ENCODE peak calls at places on chromosomes 4 and X, in seven cellular contexts. E is IMR-90, H is astrocyte, G is mesendoderm, R is K562, F is MM.1S, Z is neuronal stem cell. Y is an unnamed sample.

GRCh38 chr4:82624819-82625218 is 63.0 kb upstream of the TMEM150C start:
- DNase-seq in E (no peak), H (no peak), G (no peak), R (no peak), F (no peak), Z (no peak), Y (no peak)

GRCh38 chr4:109729155-109729562 is 711 bp downstream of the PLA2G12A start:
- DNase-seq in E (peak), H (no peak), G (peak), R (peak), F (no peak), Z (no peak), Y (peak)

GRCh38 chr4:6225469-6225868 is 25.1 kb upstream of the JAKMIP1 start:
- DNase-seq in E (peak), H (peak), G (peak), R (no peak), F (peak), Z (peak), Y (peak)

GRCh38 chr4:33149658-33150057 is 2429.5 kb downstream of the PCDH7 start:
- DNase-seq in E (no peak), H (no peak), G (no peak), R (no peak), F (no peak), Z (no peak), Y (no peak)

GRCh38 chrX:43743100-43743822 is 87.2 kb downstream of the MAOA start:
- DNase-seq in E (no peak), H (no peak), G (no peak), R (no peak), F (no peak), Z (no peak), Y (no peak)

GRCh38 chr4:87073187-87073569 is 138.4 kb downstream of the AFF1 start:
- DNase-seq in E (no peak), H (no peak), G (no peak), R (no peak), F (no peak), Z (no peak), Y (no peak)

GRCh38 chr4:35772291-35772690 is 472.0 kb downstream of the ARAP2 start:
- DNase-seq in E (no peak), H (peak), G (no peak), R (no peak), F (no peak), Z (no peak), Y (no peak)

GRCh38 chr4:41178372-41179085 is 35.8 kb downstream of the APBB2 start:
- DNase-seq in E (peak), H (peak), G (no peak), R (no peak), F (no peak), Z (no peak), Y (peak)

GRCh38 chrX:109695637-109696036 is 37.4 kb downstream of the ACSL4 start:
- DNase-seq in E (no peak), H (no peak), G (no peak), R (no peak), F (no peak), Z (no peak), Y (no peak)

GRCh38 chrX:11257711-11258110 is 35.5 kb upstream of the AMELX start:
- DNase-seq in E (no peak), H (no peak), G (no peak), R (no peak), F (no peak), Z (no peak), Y (no peak)

GRCh38 chrX:129961180-129962083 is 21.0 kb upstream of the BCORL1 start:
- DNase-seq in E (no peak), H (no peak), G (peak), R (peak), F (peak), Z (no peak), Y (no peak)

GRCh38 chr4:42750091-42750490 is 93.2 kb upstream of the ATP8A1 start:
- DNase-seq in E (no peak), H (no peak), G (peak), R (no peak), F (peak), Z (no peak), Y (peak)

GRCh38 chr4:141246243-141246642 is 25.5 kb downstream of the ZNF330 start:
- DNase-seq in E (peak), H (peak), G (peak), R (no peak), F (no peak), Z (no peak), Y (peak)

GRCh38 chr4:87574996-87575395 is 33.3 kb upstream of the DSPP start:
- DNase-seq in E (no peak), H (no peak), G (no peak), R (no peak), F (no peak), Z (no peak), Y (no peak)

GRCh38 chr4:121243476-121243875 is 79.4 kb upstream of the TNIP3 start:
- DNase-seq in E (peak), H (peak), G (no peak), R (no peak), F (no peak), Z (no peak), Y (no peak)

GRCh38 chrX:30597258-30598012 is 19.9 kb upstream of the TASL start:
- DNase-seq in E (no peak), H (no peak), G (no peak), R (no peak), F (no peak), Z (no peak), Y (no peak)

GRCh38 chrX:107273795-107274194 is 67.4 kb downstream of the DNAAF6 start:
- DNase-seq in E (no peak), H (no peak), G (no peak), R (no peak), F (no peak), Z (no peak), Y (no peak)

GRCh38 chr4:109702950-109703663 is at the start of gene CASP6:
- DNase-seq in E (peak), H (peak), G (peak), R (peak), F (peak), Z (peak), Y (peak)

GRCh38 chr4:53273726-53274125 is 92.1 kb downstream of the SCFD2 start:
- DNase-seq in E (peak), H (peak), G (no peak), R (no peak), F (no peak), Z (no peak), Y (no peak)

GRCh38 chr4:165208741-165209388 is 1.5 kb downstream of the KLHL2 start:
- DNase-seq in E (no peak), H (peak), G (no peak), R (no peak), F (no peak), Z (no peak), Y (peak)

GRCh38 chr4:75511841-75512240 is 2.4 kb downstream of the RCHY1 start:
- DNase-seq in E (no peak), H (no peak), G (peak), R (no peak), F (no peak), Z (no peak), Y (no peak)

GRCh38 chr4:87092389-87093141 is 127.9 kb downstream of the KLHL8 start:
- DNase-seq in E (peak), H (peak), G (no peak), R (peak), F (no peak), Z (no peak), Y (peak)

GRCh38 chrX:16039363-16039762 is 84.0 kb upstream of the GRPR start:
- DNase-seq in E (no peak), H (no peak), G (no peak), R (no peak), F (no peak), Z (no peak), Y (no peak)
- H3K4me2 ChIP-seq in E (no peak), H (no peak), G (no peak), R (no peak), F (no peak), Z (no peak), Y (no peak)

DNA sequence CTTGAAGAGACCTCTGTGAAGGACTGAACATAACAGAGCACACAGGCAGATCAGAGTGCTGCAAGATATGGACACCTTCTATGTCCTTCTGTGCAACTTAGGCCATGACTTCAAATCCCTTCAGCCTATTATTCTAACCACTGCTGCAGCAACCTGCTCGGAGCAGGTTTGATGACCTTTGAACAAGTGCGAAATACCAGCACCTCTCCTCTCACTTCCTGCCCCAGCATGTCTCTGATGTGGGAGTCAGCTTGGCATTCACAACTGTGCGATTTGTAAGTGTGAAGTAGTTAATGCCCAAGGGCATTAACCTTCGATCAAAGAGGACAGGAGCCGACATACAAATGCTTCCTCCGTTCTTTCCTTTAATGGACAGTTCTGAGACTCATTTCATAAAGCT is 1.6 kb upstream of the EXOC1 start:
- DNase-seq in E (no peak), H (no peak), G (peak), R (no peak), F (no peak), Z (no peak), Y (no peak)
- H3K4me2 ChIP-seq in E (no peak), H (no peak), G (no peak), R (no peak), F (no peak), Z (no peak), Y (no peak)

DNA sequence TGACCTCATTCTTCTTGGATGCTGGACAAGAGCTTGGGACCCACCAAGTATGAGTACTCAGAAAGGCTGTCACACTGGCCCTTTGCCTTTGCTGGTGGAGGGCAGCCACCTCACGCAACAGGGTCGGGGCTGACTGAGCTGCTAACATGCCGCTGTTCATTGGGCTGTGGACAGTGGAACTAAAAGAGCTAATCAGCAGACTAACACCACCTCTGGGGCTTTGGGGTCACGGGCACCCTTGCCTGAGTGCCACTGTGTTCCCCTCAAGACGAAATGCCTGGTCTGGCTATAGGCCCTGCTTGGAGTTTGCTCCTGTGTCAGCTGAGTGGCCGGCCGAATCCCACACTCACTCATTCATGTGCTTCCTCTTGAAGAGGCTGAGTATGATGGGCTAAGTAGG is 559.6 kb downstream of the SPRY1 start:
- DNase-seq in E (no peak), H (no peak), G (no peak), R (no peak), F (no peak), Z (no peak), Y (no peak)
- H3K4me2 ChIP-seq in E (no peak), H (no peak), G (no peak), R (no peak), F (no peak), Z (no peak), Y (no peak)

GRCh38 chr4:137909910-137910309 is 332.2 kb downstream of the SLC7A11 start:
- DNase-seq in E (no peak), H (no peak), G (no peak), R (no peak), F (no peak), Z (no peak), Y (no peak)
- H3K4me2 ChIP-seq in E (no peak), H (no peak), G (no peak), R (no peak), F (no peak), Z (no peak), Y (no peak)

GRCh38 chrX:39320165-39320564 is 518.9 kb downstream of the MID1IP1 start:
- DNase-seq in E (no peak), H (no peak), G (no peak), R (no peak), F (no peak), Z (no peak), Y (no peak)
- H3K4me2 ChIP-seq in E (no peak), H (no peak), G (no peak), R (no peak), F (no peak), Z (no peak), Y (no peak)

GRCh38 chrX:21440911-21441310 is 66.7 kb downstream of the CNKSR2 start:
- DNase-seq in E (no peak), H (no peak), G (no peak), R (no peak), F (no peak), Z (no peak), Y (no peak)

GRCh38 chrX:21438792-21439191 is 64.6 kb downstream of the CNKSR2 start:
- DNase-seq in E (no peak), H (no peak), G (no peak), R (no peak), F (peak), Z (no peak), Y (no peak)
- H3K4me2 ChIP-seq in E (no peak), H (no peak), G (no peak), R (no peak), F (peak), Z (no peak), Y (no peak)

GRCh38 chr4:12703076-12703475 is 781.1 kb downstream of the RAB28 start:
- DNase-seq in E (no peak), H (no peak), G (no peak), R (no peak), F (no peak), Z (no peak), Y (no peak)
- H3K4me2 ChIP-seq in E (no peak), H (no peak), G (no peak), R (no peak), F (no peak), Z (no peak), Y (no peak)

GRCh38 chrX:13734278-13735172 is at the start of the genes OFD1 and TRAPPC2:
- DNase-seq in E (peak), H (peak), G (peak), R (peak), F (peak), Z (peak), Y (peak)

GRCh38 chrX:13733506-13733905 is 914 bp downstream of the TRAPPC2 start:
- DNase-seq in E (peak), H (no peak), G (no peak), R (no peak), F (no peak), Z (no peak), Y (no peak)

DNA sequence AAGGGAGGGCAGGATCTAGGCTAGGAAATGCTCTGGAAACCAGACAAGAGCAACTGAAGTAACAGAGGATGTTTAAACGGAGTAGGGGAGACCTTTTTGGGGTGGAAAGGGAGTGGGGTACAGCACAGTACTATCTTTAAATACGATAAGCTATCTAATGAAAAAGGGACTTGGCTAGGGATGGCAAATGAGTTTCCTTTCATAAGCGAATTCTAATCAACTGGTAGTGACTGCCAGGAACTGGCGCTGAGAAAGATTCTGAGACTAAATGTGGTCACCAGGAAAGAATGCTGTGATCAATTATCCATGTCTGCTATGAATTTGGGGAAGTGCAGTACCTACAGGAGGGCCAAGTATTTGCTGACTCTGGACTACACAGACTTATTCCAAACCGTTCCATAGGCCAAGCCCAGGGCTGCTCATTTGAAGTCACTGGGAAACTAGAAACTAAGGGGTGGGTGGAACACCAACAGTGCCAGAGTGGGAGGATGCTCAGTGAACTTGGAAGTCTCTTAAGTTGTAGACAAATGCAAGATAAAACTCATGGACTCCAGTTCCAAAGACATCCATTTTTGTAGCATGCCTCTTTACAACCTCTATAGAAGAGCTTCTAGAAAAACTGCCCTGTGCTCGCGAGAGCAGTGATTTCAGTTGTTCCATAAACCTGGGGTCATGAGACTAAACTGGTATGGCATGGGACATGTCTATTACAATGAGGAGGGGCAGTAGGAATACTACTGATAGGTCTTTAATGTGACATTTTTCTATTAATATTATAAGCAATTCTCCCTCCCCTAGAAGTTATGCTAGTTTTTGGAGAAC is 2.0 kb downstream of the TRAPPC2 start:
- DNase-seq in E (no peak), H (peak), G (no peak), R (no peak), F (no peak), Z (no peak), Y (no peak)
- H3K4me2 ChIP-seq in E (peak), H (peak), G (no peak), R (peak), F (peak), Z (no peak), Y (no peak)

GRCh38 chr4:151908734-151909497 is 148.1 kb upstream of the GATB start:
- DNase-seq in E (no peak), H (no peak), G (no peak), R (no peak), F (no peak), Z (no peak), Y (no peak)

GRCh38 chr4:151911970-151912369 is 151.2 kb upstream of the GATB start:
- DNase-seq in E (no peak), H (no peak), G (no peak), R (no peak), F (no peak), Z (no peak), Y (no peak)

GRCh38 chr4:151917145-151917775 is 156.5 kb upstream of the GATB start:
- DNase-seq in E (no peak), H (no peak), G (no peak), R (no peak), F (no peak), Z (peak), Y (no peak)

GRCh38 chr4:151912626-151913025 is 151.8 kb upstream of the GATB start:
- DNase-seq in E (no peak), H (no peak), G (peak), R (no peak), F (no peak), Z (no peak), Y (no peak)
- H3K4me2 ChIP-seq in E (no peak), H (no peak), G (no peak), R (no peak), F (no peak), Z (no peak), Y (no peak)

GRCh38 chr4:173777421-173777820 is 247.4 kb upstream of the HAND2 start:
- DNase-seq in E (no peak), H (no peak), G (peak), R (no peak), F (no peak), Z (no peak), Y (no peak)

GRCh38 chr4:173782660-173783059 is 252.6 kb upstream of the HAND2 start:
- DNase-seq in E (no peak), H (no peak), G (peak), R (no peak), F (no peak), Z (no peak), Y (no peak)

DNA sequence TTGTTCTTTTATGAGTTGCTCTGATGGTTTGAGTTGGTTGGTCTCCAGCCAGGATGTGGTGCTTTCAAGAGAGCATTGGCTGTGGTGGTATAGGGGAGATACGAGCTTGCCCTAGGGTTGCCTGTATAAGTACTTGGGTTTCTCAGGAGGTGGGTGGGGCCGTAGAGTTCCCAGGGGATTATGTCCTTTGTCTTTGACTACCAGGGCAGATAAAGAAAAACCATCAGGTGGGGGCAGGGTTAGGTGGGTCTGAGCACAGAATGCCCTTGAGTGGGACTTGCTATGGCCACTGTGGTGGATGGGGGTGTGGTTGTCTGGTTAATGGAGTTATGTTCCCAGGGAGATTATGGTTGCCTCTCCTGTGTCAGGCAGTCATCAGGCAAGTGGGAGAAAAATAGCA is 247.9 kb upstream of the HAND2 start:
- DNase-seq in E (no peak), H (no peak), G (peak), R (no peak), F (no peak), Z (no peak), Y (no peak)
- H3K4me2 ChIP-seq in E (no peak), H (no peak), G (no peak), R (no peak), F (no peak), Z (no peak), Y (no peak)